ENCODE peak calls at places on chromosomes 1 and 21, in ten cellular contexts. S is HEK293T; B is fibroblast of the aortic adventitia; Q is omental fat pad; D is naive thymus-derived CD4-positive, alpha-beta T cell; K is stimulated activated CD4-positive, alpha-beta T cell treated with anti-CD3 and anti-CD28 coated beads, TNF-alpha, amount 100 ng/mL, for 4 hours; V is adrenal gland; P is GM12891; Z is PC-3; N is ACHN. G is an unnamed sample.

GRCh38 chr1:46112108-46112507 is 20.3 kb downstream of the PIK3R3 start:
- DNase-seq in S (no peak), B (no peak), Q (no peak), D (no peak), K (no peak), V (no peak), P (no peak), Z (no peak), N (no peak), G (no peak)

GRCh38 chr1:151905070-151905442 is 4.3 kb downstream of the THEM4 start:
- DNase-seq in S (no peak), B (peak), Q (no peak), D (peak), K (peak), V (peak), P (no peak), Z (no peak), N (no peak), G (no peak)

GRCh38 chr1:82318921-82319320 is 518.2 kb downstream of the ADGRL2 start:
- DNase-seq in S (no peak), B (peak), Q (no peak), D (no peak), K (no peak), V (no peak), P (no peak), Z (no peak), N (no peak), G (no peak)

GRCh38 chr1:21216835-21217811 is 40.4 kb upstream of the EIF4G3 start:
- DNase-seq in S (peak), B (peak), Q (no peak), D (peak), K (peak), V (peak), P (peak), Z (peak), N (peak), G (peak)

GRCh38 chr1:226520640-226521355 is 27.8 kb upstream of the STUM start:
- DNase-seq in S (no peak), B (no peak), Q (no peak), D (no peak), K (no peak), V (peak), P (no peak), Z (no peak), N (no peak), G (no peak)

GRCh38 chr1:154842635-154843034 is 27.4 kb downstream of the KCNN3 start:
- DNase-seq in S (no peak), B (no peak), Q (no peak), D (no peak), K (no peak), V (no peak), P (no peak), Z (no peak), N (no peak), G (no peak)

GRCh38 chr1:218967836-218968235 is 205.8 kb upstream of the LYPLAL1 start:
- DNase-seq in S (no peak), B (peak), Q (no peak), D (no peak), K (no peak), V (no peak), P (no peak), Z (peak), N (peak), G (no peak)

GRCh38 chr1:9242338-9242969 is 7.9 kb downstream of the H6PD start:
- DNase-seq in S (no peak), B (peak), Q (no peak), D (no peak), K (no peak), V (peak), P (no peak), Z (no peak), N (no peak), G (no peak)

GRCh38 chr21:44927587-44928461 is 7.1 kb upstream of the ITGB2 start:
- DNase-seq in S (no peak), B (peak), Q (no peak), D (peak), K (peak), V (no peak), P (no peak), Z (peak), N (peak), G (peak)

GRCh38 chr21:41561701-41562100 is 53.7 kb upstream of the TMPRSS2 start:
- DNase-seq in S (no peak), B (no peak), Q (no peak), D (no peak), K (no peak), V (no peak), P (no peak), Z (no peak), N (no peak), G (no peak)

GRCh38 chr1:29391362-29391880 is 155.1 kb downstream of the PTPRU start:
- DNase-seq in S (no peak), B (no peak), Q (no peak), D (no peak), K (no peak), V (no peak), P (no peak), Z (no peak), N (no peak), G (no peak)

GRCh38 chr21:45788635-45789506 is 145.3 kb downstream of the PCBP3 start:
- DNase-seq in S (no peak), B (no peak), Q (no peak), D (no peak), K (no peak), V (no peak), P (no peak), Z (no peak), N (no peak), G (no peak)

GRCh38 chr21:31482460-31482859 is 138.4 kb upstream of the TIAM1 start:
- DNase-seq in S (no peak), B (no peak), Q (no peak), D (no peak), K (no peak), V (no peak), P (no peak), Z (no peak), N (no peak), G (no peak)

GRCh38 chr21:34698270-34699015 is 29.6 kb downstream of the CLIC6 start:
- DNase-seq in S (no peak), B (no peak), Q (no peak), D (no peak), K (no peak), V (no peak), P (no peak), Z (no peak), N (no peak), G (no peak)

GRCh38 chr21:38643404-38644023 is 145.2 kb upstream of the ERG start:
- DNase-seq in S (no peak), B (no peak), Q (no peak), D (no peak), K (no peak), V (no peak), P (no peak), Z (no peak), N (no peak), G (no peak)

GRCh38 chr1:242467556-242468145 is 56.8 kb downstream of the PLD5 start:
- DNase-seq in S (peak), B (peak), Q (no peak), D (no peak), K (no peak), V (peak), P (no peak), Z (peak), N (peak), G (peak)

GRCh38 chr1:187018291-187018690 is 189.5 kb downstream of the PLA2G4A start:
- DNase-seq in S (no peak), B (peak), Q (no peak), D (no peak), K (no peak), V (no peak), P (no peak), Z (no peak), N (no peak), G (no peak)

GRCh38 chr1:234666206-234666605 is 56.2 kb upstream of the IRF2BP2 start:
- DNase-seq in S (no peak), B (no peak), Q (no peak), D (no peak), K (no peak), V (peak), P (no peak), Z (no peak), N (no peak), G (no peak)

GRCh38 chr1:205988585-205988995 is 14.6 kb downstream of the RAB7B start:
- DNase-seq in S (no peak), B (no peak), Q (no peak), D (no peak), K (no peak), V (no peak), P (no peak), Z (no peak), N (no peak), G (no peak)

GRCh38 chr1:56819393-56819899 is at the start of gene FYB2:
- DNase-seq in S (no peak), B (no peak), Q (no peak), D (no peak), K (no peak), V (no peak), P (no peak), Z (no peak), N (no peak), G (no peak)

GRCh38 chr1:201719812-201720521 is 109.0 kb upstream of the IPO9 start:
- DNase-seq in S (peak), B (peak), Q (no peak), D (no peak), K (no peak), V (peak), P (no peak), Z (no peak), N (no peak), G (no peak)

GRCh38 chr1:242468749-242469148 is 55.7 kb downstream of the PLD5 start:
- DNase-seq in S (no peak), B (no peak), Q (no peak), D (no peak), K (no peak), V (no peak), P (no peak), Z (peak), N (no peak), G (no peak)

GRCh38 chr1:3030663-3031381 is 9.6 kb downstream of the ACTRT2 start:
- DNase-seq in S (no peak), B (no peak), Q (no peak), D (no peak), K (no peak), V (no peak), P (no peak), Z (no peak), N (no peak), G (no peak)